ENCODE peak calls at places on chromosomes 13 and 19, in five cellular contexts. D, I, Q, H and Y are unnamed samples.

GRCh38 chr13:31263346-31263745 is 63.6 kb downstream of the B3GLCT start:
- DNase-seq in D (no peak), I (no peak), Q (no peak), H (no peak), Y (no peak)

GRCh38 chr13:32723987-32724386 is 137.7 kb downstream of the PDS5B start:
- DNase-seq in D (no peak), I (no peak), Q (no peak), H (no peak), Y (no peak)

GRCh38 chr13:30851697-30852096 is 54.4 kb upstream of the MEDAG start:
- DNase-seq in D (no peak), I (no peak), Q (no peak), H (no peak), Y (no peak)

GRCh38 chr13:23473236-23473635 is 39.7 kb upstream of the SACS start:
- DNase-seq in D (no peak), I (no peak), Q (no peak), H (no peak), Y (no peak)

GRCh38 chr19:17575871-17576757 is 20.7 kb downstream of the COLGALT1 start:
- DNase-seq in D (no peak), I (no peak), Q (no peak), H (no peak), Y (no peak)

GRCh38 chr13:113118328-113119021 is 4.1 kb upstream of the F10 start:
- DNase-seq in D (no peak), I (no peak), Q (no peak), H (no peak), Y (no peak)

GRCh38 chr19:4172861-4173473 is 9.4 kb downstream of the SIRT6 start:
- DNase-seq in D (peak), I (peak), Q (peak), H (peak), Y (no peak)

GRCh38 chr13:105957769-105958438 is 577.6 kb downstream of the EFNB2 start:
- DNase-seq in D (no peak), I (no peak), Q (no peak), H (no peak), Y (no peak)

GRCh38 chr19:15394426-15394825 is 14.8 kb upstream of the AKAP8 start:
- DNase-seq in D (no peak), I (no peak), Q (no peak), H (no peak), Y (no peak)

GRCh38 chr19:55041627-55042343 is 3.7 kb upstream of the GP6 start:
- DNase-seq in D (no peak), I (peak), Q (peak), H (no peak), Y (no peak)

GRCh38 chr19:18291019-18291524 is 9.7 kb upstream of the JUND start:
- DNase-seq in D (no peak), I (no peak), Q (no peak), H (no peak), Y (no peak)

GRCh38 chr19:13881231-13881691 is 4.3 kb downstream of the NANOS3 start:
- DNase-seq in D (no peak), I (no peak), Q (no peak), H (no peak), Y (no peak)

GRCh38 chr13:76336889-76337844 is 549.0 kb downstream of the KCTD12 start:
- DNase-seq in D (no peak), I (no peak), Q (no peak), H (no peak), Y (no peak)

GRCh38 chr19:35136977-35137702 is 1.5 kb upstream of the FXYD1 start:
- DNase-seq in D (no peak), I (no peak), Q (no peak), H (no peak), Y (no peak)

GRCh38 chr19:55484571-55485438 is at the start of gene NAT14:
- DNase-seq in D (peak), I (peak), Q (peak), H (no peak), Y (peak)

GRCh38 chr13:20767309-20767943 is 6.3 kb downstream of the EEF1AKMT1 start:
- DNase-seq in D (no peak), I (no peak), Q (no peak), H (no peak), Y (no peak)

GRCh38 chr13:105599477-105600037 is 935.9 kb downstream of the EFNB2 start:
- DNase-seq in D (no peak), I (no peak), Q (no peak), H (no peak), Y (no peak)

GRCh38 chr13:27967203-27967735 is 1.8 kb downstream of the CDX2 start:
- DNase-seq in D (no peak), I (no peak), Q (no peak), H (no peak), Y (peak)

GRCh38 chr19:42232435-42232834 is 10.0 kb downstream of the GSK3A start:
- DNase-seq in D (no peak), I (no peak), Q (no peak), H (no peak), Y (no peak)

GRCh38 chr19:6250024-6250605 is 29.7 kb downstream of the MLLT1 start:
- DNase-seq in D (no peak), I (no peak), Q (no peak), H (no peak), Y (no peak)

GRCh38 chr19:53772943-53773342 is 51.2 kb downstream of the NLRP12 start:
- DNase-seq in D (peak), I (peak), Q (peak), H (no peak), Y (no peak)

GRCh38 chr19:23996549-23996948 is 81.9 kb downstream of the ZNF726 start:
- DNase-seq in D (peak), I (peak), Q (no peak), H (no peak), Y (no peak)

GRCh38 chr13:98919566-98919965 is 58.3 kb downstream of the DOCK9 start:
- DNase-seq in D (peak), I (no peak), Q (no peak), H (no peak), Y (no peak)

GRCh38 chr13:112760440-112760839 is 70.6 kb downstream of the ATP11A start:
- DNase-seq in D (no peak), I (no peak), Q (no peak), H (no peak), Y (no peak)

GRCh38 chr19:17103177-17103576 is 27.6 kb downstream of the MYO9B start:
- DNase-seq in D (peak), I (peak), Q (no peak), H (no peak), Y (no peak)

GRCh38 chr19:398719-399118 is 10.2 kb downstream of the C2CD4C start:
- DNase-seq in D (no peak), I (no peak), Q (no peak), H (peak), Y (no peak)

GRCh38 chr19:18894254-18895037 is 1.5 kb downstream of the CERS1 start:
- DNase-seq in D (peak), I (no peak), Q (no peak), H (no peak), Y (peak)

GRCh38 chr19:53906211-53907192 is 2.6 kb upstream of the CACNG7 start:
- DNase-seq in D (no peak), I (peak), Q (peak), H (peak), Y (peak)

GRCh38 chr19:31316201-31316951 is 32.9 kb downstream of the TSHZ3 start:
- DNase-seq in D (no peak), I (no peak), Q (no peak), H (no peak), Y (no peak)

GRCh38 chr19:51259348-51260245 is 8.7 kb downstream of the SIGLECL1 start:
- DNase-seq in D (peak), I (peak), Q (no peak), H (no peak), Y (no peak)

GRCh38 chr13:99380921-99381645 is 73.9 kb upstream of the GPR183 start:
- DNase-seq in D (no peak), I (no peak), Q (no peak), H (no peak), Y (no peak)

GRCh38 chr13:45518525-45519235 is 53.9 kb downstream of the COG3 start:
- DNase-seq in D (no peak), I (no peak), Q (no peak), H (no peak), Y (no peak)

GRCh38 chr19:48135411-48135810 is 24.8 kb upstream of the PLA2G4C start:
- DNase-seq in D (no peak), I (no peak), Q (no peak), H (no peak), Y (no peak)

GRCh38 chr13:51380269-51380668 is 40.8 kb downstream of the SERPINE3 start:
- DNase-seq in D (peak), I (no peak), Q (no peak), H (no peak), Y (no peak)

GRCh38 chr19:18006895-18007604 is 920 bp upstream of the ARRDC2 start:
- DNase-seq in D (peak), I (peak), Q (peak), H (peak), Y (peak)